ENCODE peak calls at places on chromosome 14, in five cellular contexts. C, R, J, H and Z are unnamed samples.

GRCh38 chr14:69879175-69880047 is at the start of gene SMOC1:
- DNase-seq in C (peak; percentile 87), R (peak; percentile 76), J (no peak), H (peak; percentile 47), Z (peak; percentile 75)

GRCh38 chr14:85565862-85566296 is 35.9 kb downstream of the FLRT2 start:
- DNase-seq in C (no peak), R (peak; percentile 81), J (no peak), H (no peak), Z (no peak)

GRCh38 chr14:70096866-70097265 is 91.9 kb downstream of the SLC8A3 start:
- DNase-seq in C (peak; percentile 56), R (peak; percentile 6), J (no peak), H (no peak), Z (peak; percentile 26)

GRCh38 chr14:48333221-48333910 is 658.0 kb upstream of the MDGA2 start:
- DNase-seq in C (no peak), R (no peak), J (no peak), H (no peak), Z (no peak)

GRCh38 chr14:30450620-30451019 is 108.3 kb upstream of the G2E3 start:
- DNase-seq in C (no peak), R (no peak), J (no peak), H (no peak), Z (no peak)

GRCh38 chr14:105859717-105860614 is 333.6 kb downstream of the TMEM121 start:
- DNase-seq in C (no peak), R (no peak), J (peak; percentile 57), H (no peak), Z (no peak)

GRCh38 chr14:68295316-68295816 is 475.8 kb downstream of the RAD51B start:
- DNase-seq in C (peak; percentile 18), R (no peak), J (no peak), H (no peak), Z (peak; percentile 35)

GRCh38 chr14:35944847-35945246 is 118.7 kb downstream of the BRMS1L start:
- DNase-seq in C (peak; percentile 65), R (no peak), J (no peak), H (no peak), Z (peak; percentile 13)

GRCh38 chr14:61420326-61420725 is 98.9 kb downstream of the PRKCH start:
- DNase-seq in C (no peak), R (no peak), J (peak; percentile 79), H (no peak), Z (no peak)

GRCh38 chr14:105167303-105168092 is 1.1 kb downstream of the JAG2 start:
- DNase-seq in C (no peak), R (no peak), J (no peak), H (no peak), Z (peak; percentile 34)

GRCh38 chr14:32075636-32076277 is 1.3 kb upstream of the ARHGAP5 start:
- DNase-seq in C (peak; percentile 37), R (peak; percentile 23), J (peak; percentile 71), H (no peak), Z (no peak)

GRCh38 chr14:23327947-23328744 is 6.9 kb downstream of the PABPN1 start:
- DNase-seq in C (peak; percentile 72), R (peak; percentile 82), J (no peak), H (peak; percentile 63), Z (peak; percentile 60)

GRCh38 chr14:101120636-101121398 is 217.3 kb upstream of the RTL1 start:
- DNase-seq in C (no peak), R (no peak), J (no peak), H (no peak), Z (no peak)

GRCh38 chr14:93184391-93185332 is at the start of the genes LYSET and MOAP1:
- DNase-seq in C (peak; percentile 89), R (peak; percentile 65), J (peak; percentile 92), H (peak; percentile 36), Z (peak; percentile 90)
- TF ChIP-seq CTCF in C (no peak), R (no peak), J (peak; percentile 42), H (no peak), Z (peak; percentile 18)

GRCh38 chr14:83940253-83940652 is 1589.7 kb upstream of the FLRT2 start:
- DNase-seq in C (no peak), R (no peak), J (no peak), H (no peak), Z (no peak)
- TF ChIP-seq CTCF in C (no peak), R (no peak), J (peak; percentile 11), H (no peak), Z (no peak)

GRCh38 chr14:82009076-82009475 is 475.4 kb upstream of the SEL1L start:
- DNase-seq in C (no peak), R (no peak), J (no peak), H (no peak), Z (no peak)
- TF ChIP-seq CTCF in C (peak; percentile 46), R (no peak), J (peak; percentile 40), H (no peak), Z (peak; percentile 32)

GRCh38 chr14:95174184-95174804 is 17.0 kb upstream of the DICER1 start:
- DNase-seq in C (no peak), R (peak; percentile 49), J (no peak), H (no peak), Z (no peak)
- TF ChIP-seq CTCF in C (no peak), R (peak; percentile 46), J (peak; percentile 54), H (no peak), Z (no peak)

GRCh38 chr14:63174760-63175191 is 29.5 kb upstream of the RHOJ start:
- DNase-seq in C (peak; percentile 13), R (peak; percentile 54), J (no peak), H (peak; percentile 34), Z (peak; percentile 40)
- TF ChIP-seq CTCF in C (peak; percentile 31), R (peak; percentile 66), J (peak; percentile 91), H (peak; percentile 79), Z (peak; percentile 58)

DNA sequence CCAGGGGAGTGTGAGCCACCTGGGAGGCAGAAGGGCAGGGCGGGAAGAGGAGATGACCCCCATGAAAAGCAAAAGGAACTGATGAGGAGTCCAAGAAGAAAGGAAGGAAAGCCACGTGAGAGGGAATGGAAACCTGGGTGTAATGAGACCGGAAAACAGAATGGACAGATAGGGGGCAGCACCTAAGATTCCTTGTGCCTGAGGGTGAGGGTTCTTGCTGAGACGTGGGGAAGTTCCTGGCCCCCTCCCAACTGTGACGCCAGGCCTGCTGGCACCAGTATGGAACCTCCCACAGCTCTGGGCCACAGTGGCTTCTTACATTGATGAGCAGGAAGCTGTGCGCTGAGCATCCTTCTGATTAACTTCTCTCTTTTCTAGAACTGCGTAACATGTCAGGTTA is 30.8 kb downstream of the TTC7B start:
- DNase-seq in C (peak; percentile 33), R (no peak), J (peak; percentile 34), H (no peak), Z (no peak)
- TF ChIP-seq CTCF in C (no peak), R (no peak), J (peak; percentile 16), H (peak; percentile 16), Z (no peak)

DNA sequence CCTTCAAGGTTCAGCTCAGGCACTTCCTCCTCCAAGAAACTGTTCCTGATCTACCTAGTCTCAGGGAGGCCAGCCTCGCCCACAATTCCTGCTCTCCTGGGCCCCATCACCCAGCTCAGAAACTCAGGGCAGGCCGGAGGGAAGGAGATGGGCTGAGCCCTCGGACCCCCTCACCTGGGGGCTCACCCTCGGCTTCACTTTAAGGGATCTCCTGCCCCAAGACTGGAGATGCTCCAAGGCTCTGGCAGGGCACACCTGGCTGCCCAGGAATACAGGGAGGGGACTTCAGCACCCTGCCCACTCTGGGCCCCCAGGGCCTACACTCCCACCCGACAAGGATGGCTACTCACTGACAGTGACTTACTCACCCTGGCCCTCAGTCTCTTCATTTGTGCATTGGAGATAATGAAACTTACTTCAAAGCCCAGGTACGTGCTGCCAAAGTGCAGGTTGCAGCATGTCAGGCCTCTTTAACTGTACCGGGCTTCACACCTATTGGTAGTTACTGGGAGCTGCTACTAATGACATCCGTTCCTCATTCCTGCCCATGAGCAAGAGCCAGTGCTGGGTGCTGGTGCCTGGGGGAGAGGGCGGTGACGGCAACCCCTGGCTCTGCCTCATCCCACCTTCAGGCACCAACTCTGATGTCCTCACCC is 21.0 kb upstream of the PPP1R13B start:
- DNase-seq in C (no peak), R (no peak), J (peak; percentile 87), H (no peak), Z (no peak)
- TF ChIP-seq CTCF in C (no peak), R (no peak), J (no peak), H (no peak), Z (no peak)

GRCh38 chr14:20682435-20683124 is 1.8 kb upstream of the RNASE4 start:
- DNase-seq in C (peak; percentile 73), R (peak; percentile 91), J (peak; percentile 92), H (no peak), Z (peak; percentile 72)
- TF ChIP-seq CTCF in C (no peak), R (no peak), J (no peak), H (peak; percentile 14), Z (no peak)

GRCh38 chr14:72644758-72645489 is 249.0 kb downstream of the DPF3 start:
- DNase-seq in C (no peak), R (peak; percentile 33), J (no peak), H (no peak), Z (no peak)

GRCh38 chr14:72638021-72638420 is 255.9 kb downstream of the DPF3 start:
- DNase-seq in C (no peak), R (peak; percentile 94), J (no peak), H (peak; percentile 81), Z (no peak)

GRCh38 chr14:72643317-72643801 is 250.5 kb downstream of the DPF3 start:
- DNase-seq in C (no peak), R (peak; percentile 98), J (peak; percentile 91), H (peak; percentile 94), Z (no peak)

GRCh38 chr14:72644038-72644437 is 249.9 kb downstream of the DPF3 start:
- DNase-seq in C (no peak), R (no peak), J (no peak), H (no peak), Z (no peak)

DNA sequence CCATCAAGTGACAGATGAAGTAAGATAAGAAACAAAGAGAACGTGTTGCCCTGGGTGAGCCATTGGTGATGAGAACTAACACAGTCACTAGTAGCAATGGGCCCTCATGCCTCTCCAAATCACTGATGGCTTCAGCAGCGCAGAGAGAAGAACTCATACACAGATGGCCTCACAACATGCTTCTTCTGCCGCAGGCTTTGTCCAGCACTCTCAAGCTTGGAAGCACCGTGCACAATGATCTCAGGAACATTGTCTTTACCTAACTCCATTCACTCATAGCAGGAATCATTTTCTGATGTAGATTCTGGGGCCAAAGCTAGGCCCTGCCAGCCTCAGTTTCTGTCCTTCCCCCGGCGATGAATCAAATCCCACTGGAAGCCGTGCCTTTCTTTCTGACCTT is 252.8 kb downstream of the DPF3 start:
- DNase-seq in C (no peak), R (no peak), J (no peak), H (no peak), Z (no peak)
- TF ChIP-seq CTCF in C (no peak), R (no peak), J (no peak), H (no peak), Z (no peak)